ENCODE peak calls at places on chromosomes 7 and 10, in ten cellular contexts. Q is GM23338; H is mesothelial cell of epicardium; F is AG20443; J is activated T-helper 1 cell treated with anti-CD3 and anti-CD28 coated beads, Interleukin-12 subunit alpha, Interleukin-12 subunit beta, Interleukin-2, Interleukin-4 antibody, amounts not matched to agents 30 ng/mL and 10 ng/mL and 1 ng/mL, durations not matched to agents 14 hours and 24 hours and 36 hours; E is T-helper 9 cell; N is ascending aorta; Y is NCI-H1092; G is cardiac fibroblast; P is stimulated activated CD4-positive, alpha-beta T cell treated with anti-CD3 and anti-CD28 coated beads, Interleukin-15, amount 100 ng/mL, for 24 hours. L is an unnamed sample.

GRCh38 chr10:110563132-110563531 is 4.4 kb upstream of the SMC3 start:
- DNase-seq in Q (no peak), H (no peak), F (no peak), J (no peak), E (no peak), N (no peak), Y (no peak), G (no peak), P (no peak), L (no peak)

GRCh38 chr7:70595741-70596574 is 536.0 kb upstream of the GALNT17 start:
- DNase-seq in Q (peak), H (no peak), F (peak), J (no peak), E (no peak), N (no peak), Y (peak), G (no peak), P (peak), L (no peak)

GRCh38 chr7:106284516-106285050 is at the start of gene NAMPT:
- DNase-seq in Q (peak), H (peak), F (peak), J (no peak), E (peak), N (peak), Y (peak), G (no peak), P (peak), L (peak)

GRCh38 chr7:1961776-1962276 is 270.9 kb downstream of the MAD1L1 start:
- DNase-seq in Q (no peak), H (no peak), F (peak), J (peak), E (peak), N (no peak), Y (no peak), G (peak), P (peak), L (no peak)

GRCh38 chr7:101984997-101985645 is 167.7 kb downstream of the CUX1 start:
- DNase-seq in Q (no peak), H (no peak), F (no peak), J (no peak), E (no peak), N (no peak), Y (no peak), G (no peak), P (no peak), L (no peak)

GRCh38 chr7:2982831-2983230 is 60.8 kb downstream of the CARD11 start:
- DNase-seq in Q (no peak), H (no peak), F (peak), J (peak), E (peak), N (no peak), Y (no peak), G (no peak), P (peak), L (no peak)

GRCh38 chr7:151936207-151936606 is 20.0 kb upstream of the GALNTL5 start:
- DNase-seq in Q (no peak), H (no peak), F (no peak), J (no peak), E (no peak), N (peak), Y (no peak), G (no peak), P (no peak), L (no peak)

GRCh38 chr10:34017281-34017680 is 682.8 kb upstream of the NRP1 start:
- DNase-seq in Q (peak), H (no peak), F (no peak), J (no peak), E (no peak), N (no peak), Y (no peak), G (no peak), P (no peak), L (no peak)

GRCh38 chr10:37976880-37977203 is 395 bp upstream of the ZNF25 start:
- DNase-seq in Q (no peak), H (no peak), F (no peak), J (no peak), E (no peak), N (no peak), Y (no peak), G (no peak), P (no peak), L (no peak)

GRCh38 chr10:116607336-116607735 is 13.4 kb upstream of the PNLIPRP2 start:
- DNase-seq in Q (no peak), H (no peak), F (no peak), J (no peak), E (no peak), N (no peak), Y (no peak), G (no peak), P (no peak), L (no peak)

L was measured in thoracic aorta.